ENCODE peak calls at places on chromosomes 16 and 17, in nine cellular contexts. L, T, W, C, O, V, P, M and Z are unnamed samples.

GRCh38 chr17:8739104-8739503 is 5.5 kb downstream of the CCDC42 start:
- DNase-seq in T (no peak), W (no peak), P (no peak), L (no peak), C (no peak), V (no peak), O (no peak), M (no peak), Z (no peak)

GRCh38 chr17:45156242-45156641 is 5.4 kb upstream of the HEXIM2 start:
- DNase-seq in P (no peak), W (no peak), T (no peak), L (no peak), O (no peak), V (no peak), C (no peak), M (no peak), Z (no peak)

GRCh38 chr16:50881953-50882352 is 140.1 kb downstream of the CYLD start:
- DNase-seq in W (no peak), T (no peak), C (no peak), V (no peak), O (no peak), M (no peak), P (no peak), L (no peak), Z (no peak)

GRCh38 chr17:29546085-29546484 is 20.8 kb downstream of the ABHD15 start:
- DNase-seq in T (no peak), W (no peak), V (no peak), P (no peak), L (no peak), O (no peak), C (no peak), M (no peak), Z (no peak)

GRCh38 chr16:86690970-86691369 is 112.6 kb downstream of the FOXL1 start:
- DNase-seq in T (no peak), P (no peak), W (no peak), V (no peak), O (no peak), M (no peak), C (no peak), L (no peak), Z (no peak)

GRCh38 chr17:6496116-6496481 is 51.8 kb downstream of the PIMREG start:
- DNase-seq in M (peak), T (no peak), W (no peak), V (no peak), C (no peak), O (no peak), P (no peak), L (peak), Z (no peak)

GRCh38 chr16:3652373-3653037 is 2.0 kb upstream of the DNASE1 start:
- DNase-seq in C (no peak), P (no peak), T (no peak), W (no peak), L (no peak), V (no peak), M (peak), O (no peak), Z (no peak)

GRCh38 chr16:4136229-4136813 is 20.1 kb upstream of the ADCY9 start:
- DNase-seq in T (no peak), O (no peak), V (no peak), L (no peak), C (peak), W (peak), M (peak), P (no peak), Z (no peak)

GRCh38 chr17:46266656-46267544 is 28.0 kb upstream of the LRRC37A start:
- DNase-seq in V (peak), W (peak), M (peak), P (peak), O (peak), T (peak), C (peak), L (peak), Z (peak)

GRCh38 chr16:64830653-64831052 is 291.2 kb downstream of the CDH11 start:
- DNase-seq in P (no peak), O (peak), C (no peak), M (no peak), L (no peak), W (no peak), T (no peak), V (no peak), Z (peak)

GRCh38 chr17:40560592-40561293 is 4.5 kb downstream of the CCR7 start:
- DNase-seq in O (peak), M (no peak), P (peak), T (no peak), W (peak), L (no peak), C (peak), V (peak), Z (no peak)

GRCh38 chr17:15087946-15088345 is 177.2 kb downstream of the PMP22 start:
- DNase-seq in V (no peak), M (no peak), W (no peak), L (no peak), C (no peak), O (no peak), P (no peak), T (no peak), Z (no peak)

GRCh38 chr17:15092762-15093161 is 172.4 kb downstream of the PMP22 start:
- DNase-seq in O (peak), L (no peak), P (no peak), T (no peak), C (no peak), V (no peak), W (no peak), M (no peak), Z (peak)

GRCh38 chr17:15090533-15090932 is 174.6 kb downstream of the PMP22 start:
- DNase-seq in P (no peak), C (no peak), M (no peak), T (no peak), L (no peak), O (no peak), V (no peak), W (no peak), Z (no peak)

GRCh38 chr17:15092261-15092660 is 172.9 kb downstream of the PMP22 start:
- DNase-seq in T (no peak), L (no peak), W (no peak), C (no peak), O (no peak), V (no peak), P (no peak), M (no peak), Z (no peak)

DNA sequence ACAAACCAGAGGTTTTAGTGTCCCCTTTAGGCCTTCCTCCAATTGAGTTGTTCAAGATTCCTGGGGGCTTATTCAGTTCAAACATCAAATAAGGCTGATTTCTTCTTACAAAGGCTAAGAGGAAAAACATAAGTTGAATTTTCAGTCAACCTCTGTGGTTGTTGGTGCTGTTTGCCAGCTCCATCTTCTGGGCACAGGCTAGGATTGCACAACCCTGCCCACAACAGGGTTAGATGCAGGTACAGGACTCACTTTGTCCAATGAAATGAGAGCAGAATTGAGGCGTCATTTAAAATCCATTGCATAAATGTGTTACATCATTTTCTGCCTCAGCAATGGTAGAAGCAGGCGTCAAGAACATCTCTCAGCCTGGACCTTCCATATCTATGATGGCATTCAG is 173.3 kb downstream of the PMP22 start:
- DNase-seq in O (no peak), T (no peak), V (no peak), C (no peak), W (no peak), M (no peak), P (no peak), L (peak), Z (no peak)
- TF ChIP-seq CTCF in O (no peak), T (no peak), V (no peak), C (no peak), W (no peak), M (no peak), P (no peak), L (no peak), Z (peak)

GRCh38 chr17:76451480-76451879 is 1.5 kb downstream of the UBE2O start:
- DNase-seq in M (no peak), L (no peak), P (no peak), C (no peak), W (no peak), O (no peak), T (no peak), V (no peak), Z (no peak)
- H3K4me3 ChIP-seq in M (no peak), L (peak), P (no peak), C (no peak), W (no peak), O (peak), T (no peak), V (peak), Z (peak)

DNA sequence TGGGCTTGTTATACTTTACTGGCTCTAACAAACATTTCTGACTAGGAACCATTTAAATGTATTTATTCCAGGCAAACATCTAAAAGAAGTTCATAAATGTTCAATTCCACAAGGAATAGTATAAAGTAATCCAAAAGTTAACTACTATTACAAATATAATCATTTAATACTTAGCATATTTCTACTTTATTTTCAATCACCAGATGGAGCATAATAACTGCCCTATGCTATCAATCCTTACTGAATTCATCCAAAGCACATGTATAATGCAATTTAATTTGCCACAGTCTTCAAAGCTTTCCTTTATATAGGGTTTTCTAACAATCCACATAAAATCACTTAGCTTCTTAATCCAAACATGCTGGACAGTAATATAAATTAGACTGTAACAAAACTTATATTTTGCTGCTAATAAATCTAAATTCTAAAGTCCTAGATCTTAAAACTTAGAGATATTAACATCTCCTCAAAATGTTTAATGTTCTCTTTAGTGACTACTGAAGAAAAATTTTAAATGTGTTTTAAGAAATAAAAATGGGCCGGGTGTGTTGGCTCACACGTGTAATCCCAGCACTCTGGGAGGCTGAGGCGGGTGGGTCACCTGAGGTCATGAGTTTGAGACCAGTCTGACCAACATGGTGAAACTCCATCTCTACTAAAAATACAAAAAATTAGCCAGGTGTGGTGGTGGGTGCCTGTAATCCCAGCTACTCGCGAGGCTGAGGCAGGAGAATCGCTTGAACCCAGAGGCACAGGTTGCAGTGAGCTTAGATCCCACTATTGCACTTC is 5.9 kb downstream of the MEIOB start:
- DNase-seq in M (no peak), L (no peak), C (no peak), P (no peak), O (no peak), W (no peak), V (no peak), T (no peak), Z (no peak)
- TF ChIP-seq CTCF in M (no peak), L (no peak), C (no peak), P (no peak), O (no peak), W (no peak), V (no peak), T (no peak), Z (no peak)

DNA sequence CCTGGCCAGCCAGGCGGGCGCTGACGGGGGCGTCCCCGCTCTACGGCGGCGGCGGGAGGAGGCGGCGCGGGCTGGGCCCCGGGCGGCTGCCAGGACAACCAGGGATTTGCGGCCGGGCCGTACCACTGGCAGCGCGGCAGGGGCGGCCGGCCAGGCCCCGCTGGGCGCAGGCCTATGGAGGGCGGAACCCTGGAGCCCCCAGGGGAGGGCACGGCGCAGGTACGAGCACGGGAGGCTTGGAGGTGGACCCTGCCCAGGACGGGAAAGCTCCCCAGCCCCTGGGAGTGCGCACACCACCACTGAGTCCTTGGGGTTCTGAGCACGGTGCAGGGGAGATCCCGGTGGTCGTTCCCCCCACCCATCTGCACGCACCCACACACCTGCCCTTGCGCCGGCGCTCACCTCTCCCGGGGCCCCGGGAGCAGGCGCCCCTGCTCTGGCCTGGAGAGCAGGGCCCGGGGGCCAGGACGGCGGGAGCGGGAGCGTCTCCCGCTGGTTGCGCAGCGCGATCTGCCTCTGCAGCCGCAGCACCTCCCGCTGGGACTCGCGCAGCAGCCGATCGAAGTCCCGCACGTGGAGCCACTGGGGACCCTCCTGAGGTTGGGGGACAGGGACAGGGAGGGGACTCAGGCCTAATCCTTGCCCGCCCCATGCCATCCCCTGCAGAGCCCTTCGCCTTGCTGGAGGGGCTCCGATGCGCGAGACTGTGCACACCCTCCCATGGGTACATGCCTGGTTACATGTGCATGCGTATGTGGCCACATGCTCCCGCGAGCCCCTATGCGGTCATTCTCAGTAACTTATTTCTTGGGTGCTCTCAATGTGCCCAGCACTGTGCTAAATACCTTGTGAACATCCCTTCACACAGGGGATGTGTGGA is 3.9 kb downstream of the TSPOAP1 start:
- DNase-seq in V (no peak), C (no peak), W (peak), O (peak), L (peak), M (peak), P (no peak), T (no peak), Z (no peak)
- H3K4me3 ChIP-seq in V (peak), C (peak), W (peak), O (peak), L (peak), M (peak), P (peak), T (peak), Z (peak)

GRCh38 chr17:58591455-58591854 is 77.0 kb upstream of the MTMR4 start:
- DNase-seq in C (no peak), T (no peak), P (no peak), O (no peak), M (no peak), W (no peak), V (no peak), L (no peak), Z (no peak)
- TF ChIP-seq CTCF in C (no peak), T (no peak), P (no peak), O (peak), M (no peak), W (no peak), V (no peak), L (peak), Z (no peak)

DNA sequence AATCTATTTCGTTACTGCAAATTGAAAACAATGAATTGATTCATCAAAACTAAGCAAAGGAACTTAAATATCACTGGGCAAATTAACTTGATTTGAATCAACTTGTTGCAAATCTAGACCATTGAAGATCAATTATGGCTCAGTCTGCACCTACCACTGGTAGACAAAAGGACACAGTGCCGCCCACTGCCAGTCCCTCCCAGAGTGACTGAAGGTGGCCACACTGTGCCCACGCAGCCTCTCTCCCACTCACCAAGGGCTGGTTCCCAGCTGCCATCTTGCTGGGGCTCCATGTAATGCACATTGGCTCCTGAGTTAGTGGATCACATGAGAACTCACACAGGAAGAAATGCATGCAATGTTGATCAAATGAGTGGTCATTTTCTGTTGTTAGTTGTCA is 78.1 kb downstream of the PLXDC1 start:
- DNase-seq in C (no peak), L (no peak), V (no peak), M (no peak), W (no peak), O (no peak), P (no peak), T (no peak), Z (no peak)
- H3K4me3 ChIP-seq in C (no peak), L (no peak), V (no peak), M (no peak), W (no peak), O (no peak), P (no peak), T (no peak), Z (no peak)

DNA sequence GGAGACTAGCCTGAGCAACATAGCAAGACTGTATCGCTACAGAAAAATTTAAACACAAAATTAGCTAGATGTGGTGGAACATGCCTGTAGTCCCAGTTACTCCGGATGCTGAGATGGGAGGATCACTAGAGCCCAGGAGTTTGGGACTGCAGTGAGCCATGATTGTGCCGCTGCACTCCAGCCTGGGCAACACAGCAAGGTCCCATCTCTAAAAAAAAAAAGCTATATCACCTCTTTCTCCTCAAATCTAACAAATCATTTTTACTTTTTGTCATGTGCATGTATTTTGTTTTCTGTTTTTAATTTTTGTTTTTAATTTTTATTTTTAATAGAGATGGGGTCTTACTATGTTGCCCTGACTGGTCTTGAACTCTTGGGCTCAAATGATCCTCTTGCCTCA is 5.9 kb downstream of the DUS2 start:
- DNase-seq in P (no peak), M (no peak), V (no peak), O (no peak), C (no peak), W (no peak), T (no peak), L (no peak), Z (no peak)
- TF ChIP-seq CTCF in P (no peak), M (no peak), V (no peak), O (no peak), C (no peak), W (no peak), T (no peak), L (no peak), Z (no peak)